ENCODE peak calls at places on chromosomes 13 and 19, in seven cellular contexts. T, X, F, N, P, V and R are unnamed samples.

GRCh38 chr19:13169769-13170168 is 19.6 kb downstream of the IER2 start:
- DNase-seq in V (peak; percentile 95), P (no peak), F (no peak), T (no peak), X (peak; percentile 73), N (peak; percentile 67), R (no peak)

GRCh38 chr13:44668707-44669106 is 92.6 kb upstream of the TSC22D1 start:
- DNase-seq in T (no peak), N (no peak), F (no peak), V (no peak), P (no peak), X (peak; percentile 43), R (no peak)

GRCh38 chr13:42333613-42334328 is 61.8 kb downstream of the AKAP11 start:
- DNase-seq in T (no peak), F (no peak), N (no peak), P (no peak), X (peak; percentile 5), V (peak; percentile 9), R (no peak)

GRCh38 chr13:111531505-111531904 is 211.1 kb downstream of the TEX29 start:
- DNase-seq in V (no peak), F (peak; percentile 52), N (no peak), X (peak; percentile 7), T (peak; percentile 81), P (no peak), R (no peak)

GRCh38 chr19:36115453-36116343 is at the start of gene TBCB:
- DNase-seq in X (no peak), V (no peak), P (no peak), N (peak; percentile 84), F (no peak), T (no peak), R (no peak)

GRCh38 chr13:113864303-113864890 is 521 bp upstream of the GAS6 start:
- DNase-seq in V (peak; percentile 52), P (no peak), N (no peak), T (no peak), F (no peak), X (peak; percentile 39), R (peak; percentile 32)

GRCh38 chr13:111976474-111977183 is 90.3 kb upstream of the SOX1 start:
- DNase-seq in T (no peak), X (no peak), P (no peak), V (no peak), N (no peak), F (no peak), R (no peak)

GRCh38 chr19:29457413-29457812 is 68.4 kb upstream of the VSTM2B start:
- DNase-seq in X (no peak), T (no peak), P (no peak), V (no peak), F (no peak), N (no peak), R (peak; percentile 1)

GRCh38 chr13:27481766-27482165 is 31.4 kb upstream of the MTIF3 start:
- DNase-seq in P (peak; percentile 33), T (no peak), X (no peak), V (peak; percentile 32), N (peak; percentile 54), F (no peak), R (peak; percentile 56)

GRCh38 chr19:17086129-17086528 is 10.6 kb downstream of the MYO9B start:
- DNase-seq in F (no peak), P (no peak), X (no peak), N (no peak), T (peak; percentile 75), V (no peak), R (no peak)

GRCh38 chr13:88802886-88803285 is 1131.7 kb downstream of the SLITRK5 start:
- DNase-seq in F (no peak), P (no peak), N (no peak), X (no peak), T (no peak), V (no peak), R (no peak)

GRCh38 chr13:33316890-33317289 is 31.3 kb upstream of the STARD13 start:
- DNase-seq in V (no peak), P (no peak), X (peak; percentile 5), T (no peak), F (no peak), N (no peak), R (no peak)

GRCh38 chr13:111114362-111115050 is 604 bp upstream of the ARHGEF7 start:
- DNase-seq in P (no peak), X (peak; percentile 38), N (no peak), F (peak; percentile 35), T (no peak), V (peak; percentile 62), R (no peak)

GRCh38 chr13:23934481-23934880 is 37.2 kb upstream of the C1QTNF9B start:
- DNase-seq in T (no peak), X (no peak), P (no peak), N (no peak), V (no peak), F (no peak), R (no peak)

GRCh38 chr19:1851581-1852293 is 3.5 kb upstream of the REXO1 start:
- DNase-seq in T (no peak), N (no peak), V (no peak), X (no peak), P (no peak), F (no peak), R (no peak)

GRCh38 chr13:50133277-50133953 is 118.2 kb downstream of the KCNRG start:
- DNase-seq in V (no peak), X (no peak), F (no peak), T (no peak), N (no peak), P (no peak), R (no peak)

GRCh38 chr13:38159710-38160109 is 189.9 kb upstream of the UFM1 start:
- DNase-seq in T (no peak), V (no peak), X (no peak), P (no peak), N (no peak), F (no peak), R (no peak)

GRCh38 chr19:56107626-56108351 is 13.3 kb downstream of the ZNF787 start:
- DNase-seq in F (no peak), N (peak; percentile 50), X (no peak), P (no peak), V (no peak), T (no peak), R (no peak)